ENCODE peak calls at places on chromosome 9, in nine cellular contexts. One of them, this sample, is unnamed. For H3K4me1, the result is how much of the 10 kb centered on the place peaks cover.

GRCh38 chr9:114606597-114607207 is 4.4 kb upstream of the TMEM268 start:
- DNase-seq in GM12878: no peak
- DNase-seq in IMR-90: peak
- DNase-seq in heart right ventricle: no peak
- DNase-seq in mammary epithelial cell: peak
- DNase-seq in CD8-positive, alpha-beta T cell: no peak
- DNase-seq in NT2/D1: no peak
- DNase-seq in astrocyte: peak
- DNase-seq in MM.1S: no peak
- DNase-seq in this sample: peak

GRCh38 chr9:127887792-127888191 is 10.3 kb upstream of the AK1 start:
- DNase-seq in CD8-positive, alpha-beta T cell: no peak
- DNase-seq in astrocyte: no peak
- DNase-seq in MM.1S: no peak
- DNase-seq in mammary epithelial cell: no peak
- DNase-seq in GM12878: no peak
- DNase-seq in heart right ventricle: no peak
- DNase-seq in IMR-90: no peak
- DNase-seq in NT2/D1: no peak
- DNase-seq in this sample: peak

GRCh38 chr9:112396416-112396815 is 16.5 kb downstream of the HSDL2 start:
- DNase-seq in mammary epithelial cell: no peak
- DNase-seq in astrocyte: no peak
- DNase-seq in IMR-90: no peak
- DNase-seq in heart right ventricle: no peak
- DNase-seq in GM12878: no peak
- DNase-seq in CD8-positive, alpha-beta T cell: no peak
- DNase-seq in NT2/D1: no peak
- DNase-seq in MM.1S: no peak
- DNase-seq in this sample: no peak

GRCh38 chr9:120531683-120532300 is 48.2 kb downstream of the CDK5RAP2 start:
- DNase-seq in GM12878: no peak
- DNase-seq in heart right ventricle: no peak
- DNase-seq in NT2/D1: no peak
- DNase-seq in mammary epithelial cell: peak
- DNase-seq in IMR-90: peak
- DNase-seq in astrocyte: no peak
- DNase-seq in MM.1S: peak
- DNase-seq in CD8-positive, alpha-beta T cell: no peak
- DNase-seq in this sample: peak

GRCh38 chr9:22067196-22067595 is 58.1 kb upstream of the CDKN2B start:
- DNase-seq in NT2/D1: no peak
- DNase-seq in heart right ventricle: no peak
- DNase-seq in GM12878: no peak
- DNase-seq in CD8-positive, alpha-beta T cell: no peak
- DNase-seq in astrocyte: peak
- DNase-seq in mammary epithelial cell: no peak
- DNase-seq in MM.1S: no peak
- DNase-seq in IMR-90: peak
- DNase-seq in this sample: no peak

GRCh38 chr9:96209407-96210031 is 92.5 kb downstream of the HSD17B3 start:
- DNase-seq in IMR-90: peak
- DNase-seq in heart right ventricle: no peak
- DNase-seq in GM12878: no peak
- DNase-seq in mammary epithelial cell: no peak
- DNase-seq in CD8-positive, alpha-beta T cell: no peak
- DNase-seq in astrocyte: peak
- DNase-seq in NT2/D1: no peak
- DNase-seq in MM.1S: no peak
- DNase-seq in this sample: no peak

GRCh38 chr9:93090091-93090655 is 5.8 kb upstream of the CARD19 start:
- DNase-seq in MM.1S: no peak
- DNase-seq in heart right ventricle: no peak
- DNase-seq in IMR-90: no peak
- DNase-seq in NT2/D1: no peak
- DNase-seq in mammary epithelial cell: no peak
- DNase-seq in CD8-positive, alpha-beta T cell: no peak
- DNase-seq in GM12878: no peak
- DNase-seq in astrocyte: no peak
- DNase-seq in this sample: peak

GRCh38 chr9:109520475-109521132 is 22.5 kb upstream of the PTPN3 start:
- DNase-seq in mammary epithelial cell: peak
- DNase-seq in IMR-90: peak
- DNase-seq in MM.1S: peak
- DNase-seq in astrocyte: peak
- DNase-seq in GM12878: peak
- DNase-seq in heart right ventricle: no peak
- DNase-seq in NT2/D1: peak
- DNase-seq in CD8-positive, alpha-beta T cell: no peak
- DNase-seq in this sample: peak

GRCh38 chr9:111601237-111602018 is 2.0 kb upstream of the PTGR1 start:
- DNase-seq in heart right ventricle: no peak
- DNase-seq in IMR-90: peak
- DNase-seq in NT2/D1: no peak
- DNase-seq in CD8-positive, alpha-beta T cell: no peak
- DNase-seq in astrocyte: peak
- DNase-seq in GM12878: no peak
- DNase-seq in mammary epithelial cell: no peak
- DNase-seq in MM.1S: no peak
- DNase-seq in this sample: no peak

GRCh38 chr9:107034831-107035230 is 171.9 kb downstream of the ZNF462 start:
- DNase-seq in CD8-positive, alpha-beta T cell: no peak
- DNase-seq in NT2/D1: no peak
- DNase-seq in heart right ventricle: no peak
- DNase-seq in mammary epithelial cell: no peak
- DNase-seq in astrocyte: no peak
- DNase-seq in IMR-90: no peak
- DNase-seq in MM.1S: no peak
- DNase-seq in GM12878: peak
- DNase-seq in this sample: no peak

GRCh38 chr9:17630531-17630949 is 51.7 kb downstream of the SH3GL2 start:
- DNase-seq in astrocyte: no peak
- DNase-seq in IMR-90: no peak
- DNase-seq in MM.1S: no peak
- DNase-seq in NT2/D1: no peak
- DNase-seq in CD8-positive, alpha-beta T cell: no peak
- DNase-seq in heart right ventricle: no peak
- DNase-seq in GM12878: no peak
- DNase-seq in mammary epithelial cell: no peak
- DNase-seq in this sample: no peak

GRCh38 chr9:96617439-96618185 is 2.0 kb downstream of the CDC14B start:
- DNase-seq in mammary epithelial cell: no peak
- DNase-seq in CD8-positive, alpha-beta T cell: no peak
- DNase-seq in GM12878: no peak
- DNase-seq in astrocyte: no peak
- DNase-seq in heart right ventricle: no peak
- DNase-seq in NT2/D1: no peak
- DNase-seq in IMR-90: no peak
- DNase-seq in MM.1S: no peak
- DNase-seq in this sample: peak

GRCh38 chr9:75142208-75142607 is 53.9 kb downstream of the OSTF1 start:
- DNase-seq in NT2/D1: no peak
- DNase-seq in MM.1S: peak
- DNase-seq in mammary epithelial cell: no peak
- DNase-seq in GM12878: no peak
- DNase-seq in IMR-90: no peak
- DNase-seq in astrocyte: no peak
- DNase-seq in CD8-positive, alpha-beta T cell: no peak
- DNase-seq in heart right ventricle: no peak
- DNase-seq in this sample: no peak

GRCh38 chr9:110745656-110746055 is 77.1 kb downstream of the MUSK start:
- DNase-seq in NT2/D1: no peak
- DNase-seq in astrocyte: peak
- DNase-seq in MM.1S: no peak
- DNase-seq in GM12878: no peak
- DNase-seq in mammary epithelial cell: peak
- DNase-seq in IMR-90: peak
- DNase-seq in heart right ventricle: no peak
- DNase-seq in CD8-positive, alpha-beta T cell: no peak
- DNase-seq in this sample: peak

GRCh38 chr9:134918646-134919045 is 934 bp upstream of the FCN1 start:
- DNase-seq in NT2/D1: no peak
- DNase-seq in MM.1S: no peak
- DNase-seq in CD8-positive, alpha-beta T cell: no peak
- DNase-seq in astrocyte: no peak
- DNase-seq in IMR-90: no peak
- DNase-seq in GM12878: no peak
- DNase-seq in heart right ventricle: no peak
- DNase-seq in mammary epithelial cell: no peak
- DNase-seq in this sample: no peak

GRCh38 chr9:87307810-87308209 is 189.9 kb upstream of the DAPK1 start:
- DNase-seq in heart right ventricle: no peak
- DNase-seq in GM12878: no peak
- DNase-seq in MM.1S: no peak
- DNase-seq in IMR-90: peak
- DNase-seq in NT2/D1: no peak
- DNase-seq in mammary epithelial cell: no peak
- DNase-seq in astrocyte: no peak
- DNase-seq in CD8-positive, alpha-beta T cell: no peak
- DNase-seq in this sample: no peak

GRCh38 chr9:93815135-93815534 is 140.0 kb downstream of the BARX1 start:
- DNase-seq in astrocyte: no peak
- DNase-seq in MM.1S: no peak
- DNase-seq in IMR-90: no peak
- DNase-seq in mammary epithelial cell: no peak
- DNase-seq in heart right ventricle: no peak
- DNase-seq in CD8-positive, alpha-beta T cell: no peak
- DNase-seq in GM12878: no peak
- DNase-seq in NT2/D1: no peak
- DNase-seq in this sample: no peak

GRCh38 chr9:79240774-79241173 is 331.0 kb upstream of the TLE4 start:
- DNase-seq in NT2/D1: peak
- DNase-seq in IMR-90: no peak
- DNase-seq in MM.1S: no peak
- DNase-seq in astrocyte: no peak
- DNase-seq in CD8-positive, alpha-beta T cell: no peak
- DNase-seq in GM12878: no peak
- DNase-seq in heart right ventricle: no peak
- DNase-seq in mammary epithelial cell: no peak
- DNase-seq in this sample: no peak

GRCh38 chr9:81565144-81565543 is 124.2 kb downstream of the TLE1 start:
- DNase-seq in MM.1S: no peak
- DNase-seq in heart right ventricle: no peak
- DNase-seq in IMR-90: no peak
- DNase-seq in mammary epithelial cell: no peak
- DNase-seq in astrocyte: no peak
- DNase-seq in CD8-positive, alpha-beta T cell: no peak
- DNase-seq in GM12878: no peak
- DNase-seq in NT2/D1: no peak
- DNase-seq in this sample: no peak

GRCh38 chr9:129482521-129483466 is 138.1 kb downstream of the C9orf50 start:
- DNase-seq in CD8-positive, alpha-beta T cell: no peak
- DNase-seq in astrocyte: peak
- DNase-seq in IMR-90: peak
- DNase-seq in mammary epithelial cell: peak
- DNase-seq in GM12878: no peak
- DNase-seq in NT2/D1: no peak
- DNase-seq in MM.1S: no peak
- DNase-seq in heart right ventricle: peak
- DNase-seq in this sample: peak
- H3K4me1 ChIP-seq in CD8-positive, alpha-beta T cell: under half
- H3K4me1 ChIP-seq in astrocyte: half or more
- H3K4me1 ChIP-seq in IMR-90: under half
- H3K4me1 ChIP-seq in mammary epithelial cell: under half
- H3K4me1 ChIP-seq in GM12878: under half
- H3K4me1 ChIP-seq in NT2/D1: under half
- H3K4me1 ChIP-seq in MM.1S: under half
- H3K4me1 ChIP-seq in heart right ventricle: half or more
- H3K4me1 ChIP-seq in this sample: half or more

GRCh38 chr9:137300607-137301085 is 1.4 kb downstream of the NRARP start:
- DNase-seq in astrocyte: no peak
- DNase-seq in heart right ventricle: peak
- DNase-seq in MM.1S: no peak
- DNase-seq in NT2/D1: no peak
- DNase-seq in mammary epithelial cell: no peak
- DNase-seq in GM12878: no peak
- DNase-seq in IMR-90: peak
- DNase-seq in CD8-positive, alpha-beta T cell: no peak
- DNase-seq in this sample: peak
- H3K4me1 ChIP-seq in astrocyte: under half
- H3K4me1 ChIP-seq in heart right ventricle: under half
- H3K4me1 ChIP-seq in MM.1S: under half
- H3K4me1 ChIP-seq in NT2/D1: half or more
- H3K4me1 ChIP-seq in mammary epithelial cell: under half
- H3K4me1 ChIP-seq in GM12878: under half
- H3K4me1 ChIP-seq in IMR-90: under half
- H3K4me1 ChIP-seq in CD8-positive, alpha-beta T cell: under half
- H3K4me1 ChIP-seq in this sample: half or more

GRCh38 chr9:126670270-126670669 is 56.5 kb downstream of the LMX1B start:
- DNase-seq in mammary epithelial cell: no peak
- DNase-seq in IMR-90: no peak
- DNase-seq in NT2/D1: no peak
- DNase-seq in MM.1S: no peak
- DNase-seq in GM12878: no peak
- DNase-seq in heart right ventricle: no peak
- DNase-seq in CD8-positive, alpha-beta T cell: no peak
- DNase-seq in astrocyte: no peak
- DNase-seq in this sample: no peak
- H3K4me1 ChIP-seq in mammary epithelial cell: under half
- H3K4me1 ChIP-seq in IMR-90: under half
- H3K4me1 ChIP-seq in NT2/D1: under half
- H3K4me1 ChIP-seq in MM.1S: under half
- H3K4me1 ChIP-seq in GM12878: under half
- H3K4me1 ChIP-seq in heart right ventricle: under half
- H3K4me1 ChIP-seq in CD8-positive, alpha-beta T cell: under half
- H3K4me1 ChIP-seq in astrocyte: under half
- H3K4me1 ChIP-seq in this sample: under half

GRCh38 chr9:133884907-133885744 is 107.0 kb downstream of the VAV2 start:
- DNase-seq in mammary epithelial cell: no peak
- DNase-seq in NT2/D1: no peak
- DNase-seq in CD8-positive, alpha-beta T cell: no peak
- DNase-seq in heart right ventricle: no peak
- DNase-seq in astrocyte: no peak
- DNase-seq in GM12878: no peak
- DNase-seq in MM.1S: no peak
- DNase-seq in IMR-90: no peak
- DNase-seq in this sample: no peak

GRCh38 chr9:133880851-133881634 is 111.1 kb downstream of the VAV2 start:
- DNase-seq in astrocyte: peak
- DNase-seq in mammary epithelial cell: peak
- DNase-seq in GM12878: no peak
- DNase-seq in CD8-positive, alpha-beta T cell: no peak
- DNase-seq in IMR-90: peak
- DNase-seq in heart right ventricle: no peak
- DNase-seq in MM.1S: no peak
- DNase-seq in NT2/D1: no peak
- DNase-seq in this sample: peak

GRCh38 chr9:133882849-133883248 is 109.3 kb downstream of the VAV2 start:
- DNase-seq in heart right ventricle: no peak
- DNase-seq in NT2/D1: no peak
- DNase-seq in MM.1S: no peak
- DNase-seq in mammary epithelial cell: no peak
- DNase-seq in IMR-90: no peak
- DNase-seq in GM12878: no peak
- DNase-seq in CD8-positive, alpha-beta T cell: no peak
- DNase-seq in astrocyte: no peak
- DNase-seq in this sample: no peak

GRCh38 chr9:133881671-133882381 is 110.3 kb downstream of the VAV2 start:
- DNase-seq in CD8-positive, alpha-beta T cell: no peak
- DNase-seq in mammary epithelial cell: peak
- DNase-seq in MM.1S: no peak
- DNase-seq in GM12878: no peak
- DNase-seq in IMR-90: no peak
- DNase-seq in astrocyte: peak
- DNase-seq in heart right ventricle: no peak
- DNase-seq in NT2/D1: no peak
- DNase-seq in this sample: peak

GRCh38 chr9:133883356-133883755 is 108.8 kb downstream of the VAV2 start:
- DNase-seq in astrocyte: peak
- DNase-seq in mammary epithelial cell: peak
- DNase-seq in NT2/D1: no peak
- DNase-seq in IMR-90: no peak
- DNase-seq in heart right ventricle: no peak
- DNase-seq in GM12878: no peak
- DNase-seq in MM.1S: no peak
- DNase-seq in CD8-positive, alpha-beta T cell: no peak
- DNase-seq in this sample: no peak
- H3K4me1 ChIP-seq in astrocyte: under half
- H3K4me1 ChIP-seq in mammary epithelial cell: under half
- H3K4me1 ChIP-seq in NT2/D1: under half
- H3K4me1 ChIP-seq in IMR-90: under half
- H3K4me1 ChIP-seq in heart right ventricle: under half
- H3K4me1 ChIP-seq in GM12878: under half
- H3K4me1 ChIP-seq in MM.1S: under half
- H3K4me1 ChIP-seq in CD8-positive, alpha-beta T cell: under half
- H3K4me1 ChIP-seq in this sample: under half

This sample was measured in thyroid gland.